ENCODE peak calls at places on chromosomes 6 and 20, in seven cellular contexts. D is hypothalamus; U is uterus; S is stimulated activated CD4-positive, alpha-beta T cell treated with anti-CD3 and anti-CD28 coated beads, Interleukin-4, amount 100 ng/mL, for 48 hours; C is head of caudate nucleus; I is effector memory CD4-positive, alpha-beta T cell; A is hippocampal formation. R is an unnamed sample.

GRCh38 chr6:111032493-111033140 is 50.8 kb downstream of the RPF2 start:
- DNase-seq in D (no peak), U (no peak), S (no peak), C (no peak), I (no peak), A (no peak), R (no peak)

GRCh38 chr6:119273287-119273686 is 76.3 kb downstream of the MAN1A1 start:
- DNase-seq in D (no peak), U (no peak), S (no peak), C (no peak), I (no peak), A (no peak), R (no peak)

GRCh38 chr6:1497593-1498105 is 108.3 kb downstream of the FOXF2 start:
- DNase-seq in D (no peak), U (no peak), S (no peak), C (peak), I (no peak), A (peak), R (peak)

GRCh38 chr6:161631676-161632194 is 357.9 kb upstream of the AGPAT4 start:
- DNase-seq in D (no peak), U (no peak), S (no peak), C (no peak), I (no peak), A (no peak), R (no peak)

GRCh38 chr6:142841915-142842314 is 103.1 kb downstream of the HIVEP2 start:
- DNase-seq in D (no peak), U (no peak), S (no peak), C (no peak), I (no peak), A (no peak), R (no peak)

GRCh38 chr6:141562181-141562800 is 570.4 kb upstream of the GJE1 start:
- DNase-seq in D (no peak), U (no peak), S (no peak), C (no peak), I (no peak), A (no peak), R (peak)

GRCh38 chr6:73340048-73340447 is 14.0 kb downstream of the DPPA5 start:
- DNase-seq in D (no peak), U (no peak), S (no peak), C (no peak), I (no peak), A (no peak), R (no peak)

GRCh38 chr6:17968876-17969275 is 18.6 kb downstream of the KIF13A start:
- DNase-seq in D (no peak), U (no peak), S (no peak), C (no peak), I (no peak), A (no peak), R (no peak)

GRCh38 chr20:45010399-45010828 is 44.1 kb downstream of the STK4 start:
- DNase-seq in D (no peak), U (no peak), S (no peak), C (no peak), I (no peak), A (no peak), R (no peak)

GRCh38 chr6:156534594-156534993 is 242.6 kb upstream of the ARID1B start:
- DNase-seq in D (no peak), U (no peak), S (no peak), C (no peak), I (no peak), A (no peak), R (no peak)

GRCh38 chr6:28424163-28424562 is 19.1 kb downstream of the ZSCAN23 start:
- DNase-seq in D (no peak), U (no peak), S (no peak), C (no peak), I (no peak), A (no peak), R (no peak)

GRCh38 chr6:32843979-32844838 is at the start of gene PSMB8:
- DNase-seq in D (peak), U (peak), S (peak), C (peak), I (peak), A (peak), R (peak)

GRCh38 chr6:72828904-72829303 is 207.0 kb downstream of the KCNQ5 start:
- DNase-seq in D (no peak), U (no peak), S (no peak), C (no peak), I (no peak), A (no peak), R (no peak)

GRCh38 chr6:29810371-29810770 is 17.3 kb upstream of the HLA-G start:
- DNase-seq in D (no peak), U (no peak), S (no peak), C (no peak), I (no peak), A (no peak), R (no peak)

GRCh38 chr6:107318100-107318736 is 141.1 kb downstream of the PDSS2 start:
- DNase-seq in D (no peak), U (peak), S (peak), C (peak), I (no peak), A (peak), R (peak)

GRCh38 chr6:29488874-29489273 is 1.1 kb upstream of the MAS1L start:
- DNase-seq in D (no peak), U (no peak), S (no peak), C (no peak), I (no peak), A (no peak), R (no peak)

GRCh38 chr6:100458841-100459154 is 5.9 kb downstream of the SIM1 start:
- DNase-seq in D (no peak), U (no peak), S (no peak), C (no peak), I (no peak), A (no peak), R (no peak)

GRCh38 chr6:27593200-27593818 is 120.4 kb upstream of the ZNF184 start:
- DNase-seq in D (no peak), U (no peak), S (no peak), C (no peak), I (no peak), A (no peak), R (no peak)

GRCh38 chr6:170094686-170095272 is 196.1 kb downstream of the DLL1 start:
- DNase-seq in D (no peak), U (no peak), S (no peak), C (no peak), I (no peak), A (no peak), R (no peak)

GRCh38 chr6:15341311-15341710 is 95.4 kb downstream of the JARID2 start:
- DNase-seq in D (no peak), U (no peak), S (no peak), C (no peak), I (no peak), A (no peak), R (no peak)

GRCh38 chr6:30396833-30397479 is 52.0 kb downstream of the RPP21 start:
- DNase-seq in D (peak), U (peak), S (peak), C (peak), I (peak), A (no peak), R (peak)

GRCh38 chr6:21278078-21278790 is 315.3 kb upstream of the SOX4 start:
- DNase-seq in D (no peak), U (no peak), S (no peak), C (no peak), I (no peak), A (no peak), R (no peak)

GRCh38 chr6:136586295-136586694 is 36.1 kb upstream of the MAP7 start:
- DNase-seq in D (no peak), U (peak), S (no peak), C (no peak), I (no peak), A (no peak), R (no peak)

GRCh38 chr6:109183109-109183508 is 87.8 kb downstream of the CEP57L1 start:
- DNase-seq in D (no peak), U (no peak), S (no peak), C (no peak), I (no peak), A (no peak), R (no peak)

GRCh38 chr6:10347561-10348327 is 67.1 kb downstream of the TFAP2A start:
- DNase-seq in D (no peak), U (no peak), S (no peak), C (peak), I (no peak), A (no peak), R (no peak)

GRCh38 chr6:161434331-161434730 is 160.5 kb upstream of the AGPAT4 start:
- DNase-seq in D (no peak), U (no peak), S (no peak), C (no peak), I (no peak), A (peak), R (peak)

R was measured in midbrain.